ENCODE peak calls at places on chromosomes 16 and 17, in eight cellular contexts. W is PC-9, J is uterus, M is AG09319, Q is AG04449, L is thoracic aorta, F is progenitor cell of endocrine pancreas, T is adrenal gland. I is an unnamed sample.

GRCh38 chr16:30895592-30896202 is 717 bp upstream of the CTF1 start:
- DNase-seq in F (no peak), M (no peak), J (peak; percentile 39), L (no peak), Q (no peak), T (no peak), W (no peak), I (no peak)

GRCh38 chr16:81585785-81586184 is 141.2 kb downstream of the CMIP start:
- DNase-seq in W (no peak), J (no peak), Q (no peak), L (no peak), T (no peak), F (no peak), M (no peak), I (no peak)

GRCh38 chr17:70405492-70406220 is 236.3 kb downstream of the KCNJ2 start:
- DNase-seq in F (no peak), L (no peak), M (peak; percentile 65), Q (peak; percentile 16), J (no peak), T (no peak), W (no peak), I (no peak)

GRCh38 chr17:11935734-11936406 is 61.4 kb downstream of the ZNF18 start:
- DNase-seq in L (no peak), F (peak; percentile 60), Q (no peak), M (no peak), W (peak; percentile 55), J (no peak), T (peak; percentile 20), I (peak; percentile 78)

GRCh38 chr16:57643166-57643813 is 14.9 kb downstream of the ADGRG1 start:
- DNase-seq in J (no peak), Q (peak; percentile 33), L (no peak), T (no peak), M (no peak), F (no peak), W (peak; percentile 84), I (no peak)

GRCh38 chr16:72612271-72612670 is 435.7 kb downstream of the ZFHX3 start:
- DNase-seq in T (no peak), W (no peak), M (no peak), Q (no peak), F (no peak), L (no peak), J (no peak), I (no peak)

GRCh38 chr16:69855587-69855986 is 93.5 kb downstream of the WWP2 start:
- DNase-seq in M (no peak), F (no peak), J (no peak), L (no peak), T (no peak), W (no peak), Q (no peak), I (no peak)

GRCh38 chr17:28701987-28702751 is 9.5 kb downstream of the PROCA1 start:
- DNase-seq in W (no peak), L (no peak), F (no peak), Q (no peak), M (no peak), J (no peak), T (no peak), I (no peak)

GRCh38 chr17:74512624-74513084 is 18.6 kb downstream of the CD300LB start:
- DNase-seq in W (no peak), F (no peak), J (no peak), L (no peak), Q (no peak), M (no peak), T (no peak), I (no peak)

GRCh38 chr17:42629420-42630009 is 20.0 kb downstream of the TUBG1 start:
- DNase-seq in L (no peak), Q (no peak), T (no peak), M (no peak), F (no peak), W (no peak), J (no peak), I (no peak)

GRCh38 chr16:31471875-31472558 is at the start of gene TGFB1I1:
- DNase-seq in Q (peak; percentile 34), J (peak; percentile 90), T (peak; percentile 50), W (no peak), F (no peak), L (no peak), M (peak; percentile 72), I (no peak)

GRCh38 chr16:52440248-52440647 is 106.7 kb downstream of the TOX3 start:
- DNase-seq in L (no peak), J (no peak), Q (no peak), M (no peak), W (no peak), F (no peak), T (no peak), I (no peak)

GRCh38 chr16:49488740-49489525 is 115.3 kb downstream of the C16orf78 start:
- DNase-seq in F (no peak), M (no peak), J (no peak), Q (no peak), T (no peak), L (no peak), W (no peak), I (no peak)

GRCh38 chr17:49742256-49742655 is 21.7 kb downstream of the FAM117A start:
- DNase-seq in J (no peak), W (no peak), F (no peak), T (no peak), M (no peak), L (no peak), Q (no peak), I (no peak)

DNA sequence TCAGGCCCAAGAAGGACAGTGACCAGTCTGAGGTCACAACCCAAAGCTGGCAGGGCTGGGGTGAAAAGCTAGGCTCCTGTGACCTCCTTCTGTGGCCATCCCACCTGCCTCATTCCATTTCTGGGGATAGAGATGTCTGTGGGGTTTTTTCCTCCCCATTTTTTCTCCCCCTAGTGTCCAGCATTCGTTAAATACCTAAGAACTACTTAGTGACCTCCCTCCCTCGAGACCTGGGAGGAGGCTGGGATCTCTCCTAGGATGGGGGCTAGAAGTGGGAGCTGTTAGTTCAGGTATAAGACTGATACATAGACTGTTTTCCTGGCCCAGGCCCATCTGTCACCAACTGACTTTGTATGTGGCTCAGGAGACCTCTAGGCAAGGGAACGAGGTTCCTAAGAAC is 20.5 kb upstream of the STAC2 start:
- DNase-seq in M (no peak), J (no peak), L (no peak), W (no peak), T (no peak), Q (no peak), F (no peak), I (no peak)
- TF ChIP-seq CTCF in M (no peak), J (no peak), L (no peak), W (no peak), T (no peak), Q (no peak), F (no peak), I (no peak)

GRCh38 chr16:82750078-82750477 is 123.3 kb downstream of the CDH13 start:
- DNase-seq in L (no peak), Q (no peak), M (no peak), T (no peak), J (no peak), W (no peak), F (no peak), I (no peak)

GRCh38 chr16:82744958-82745357 is 118.2 kb downstream of the CDH13 start:
- DNase-seq in J (no peak), F (no peak), M (no peak), T (no peak), Q (no peak), L (no peak), W (no peak), I (no peak)

GRCh38 chr16:82753821-82754220 is 127.1 kb downstream of the CDH13 start:
- DNase-seq in J (no peak), F (no peak), W (no peak), T (no peak), Q (no peak), L (no peak), M (no peak), I (no peak)

GRCh38 chr16:82751020-82751419 is 124.3 kb downstream of the CDH13 start:
- DNase-seq in M (no peak), Q (no peak), F (no peak), W (no peak), J (no peak), L (no peak), T (no peak), I (no peak)

GRCh38 chr16:82748026-82748425 is 121.3 kb downstream of the CDH13 start:
- DNase-seq in F (no peak), L (peak; percentile 33), M (peak; percentile 20), W (no peak), Q (no peak), J (no peak), T (peak; percentile 29), I (no peak)
- TF ChIP-seq CTCF in F (no peak), L (peak; percentile 22), M (peak; percentile 35), W (no peak), Q (peak; percentile 29), J (no peak), T (peak; percentile 21), I (no peak)

GRCh38 chr17:34562387-34562786 is 17.0 kb upstream of the TMEM132E start:
- DNase-seq in W (no peak), Q (no peak), F (no peak), J (no peak), L (no peak), T (no peak), M (no peak), I (no peak)
- TF ChIP-seq CTCF in W (peak; percentile 39), Q (peak; percentile 22), F (peak; percentile 56), J (no peak), L (peak; percentile 30), T (peak; percentile 13), M (no peak), I (peak; percentile 66)

GRCh38 chr17:565506-565905 is 149.1 kb downstream of the VPS53 start:
- DNase-seq in J (no peak), W (no peak), Q (no peak), T (no peak), M (no peak), L (no peak), F (no peak), I (no peak)
- TF ChIP-seq CTCF in J (no peak), W (no peak), Q (no peak), T (no peak), M (no peak), L (no peak), F (peak; percentile 26), I (no peak)

GRCh38 chr17:81939881-81940385 is 2.8 kb upstream of the PYCR1 start:
- DNase-seq in L (no peak), F (no peak), M (no peak), J (peak; percentile 64), Q (no peak), T (no peak), W (no peak), I (no peak)
- TF ChIP-seq CTCF in L (no peak), F (no peak), M (no peak), J (no peak), Q (no peak), T (no peak), W (no peak), I (no peak)